ENCODE peak calls at places on chromosome 1, in six cellular contexts. H, G, S, N, Q and I are unnamed samples.

GRCh38 chr1:15965228-15965767 is 10.6 kb downstream of the ZBTB17 start:
- DNase-seq in H (peak), G (peak), S (no peak), N (no peak), Q (no peak), I (peak)

GRCh38 chr1:40300249-40300567 is 16.9 kb downstream of the COL9A2 start:
- DNase-seq in H (no peak), G (no peak), S (no peak), N (no peak), Q (no peak), I (no peak)

GRCh38 chr1:109290998-109291397 is 8.1 kb upstream of the PSRC1 start:
- DNase-seq in H (no peak), G (no peak), S (no peak), N (no peak), Q (no peak), I (no peak)

GRCh38 chr1:208329291-208329690 is 85.1 kb upstream of the PLXNA2 start:
- DNase-seq in H (no peak), G (no peak), S (no peak), N (no peak), Q (no peak), I (no peak)

GRCh38 chr1:84360303-84360702 is 38.0 kb upstream of the DNASE2B start:
- DNase-seq in H (no peak), G (no peak), S (no peak), N (no peak), Q (no peak), I (no peak)

GRCh38 chr1:235327559-235328270 is at the start of gene ARID4B:
- DNase-seq in H (no peak), G (peak), S (no peak), N (no peak), Q (peak), I (peak)

GRCh38 chr1:188249813-188250212 is 1421.1 kb downstream of the PLA2G4A start:
- DNase-seq in H (no peak), G (peak), S (no peak), N (no peak), Q (no peak), I (no peak)

GRCh38 chr1:93807301-93807930 is 71.6 kb downstream of the DNTTIP2 start:
- DNase-seq in H (peak), G (no peak), S (no peak), N (no peak), Q (no peak), I (no peak)

GRCh38 chr1:211035821-211036380 is 98.0 kb downstream of the KCNH1 start:
- DNase-seq in H (no peak), G (peak), S (no peak), N (no peak), Q (no peak), I (no peak)

GRCh38 chr1:967466-968343 is 1.4 kb downstream of the PLEKHN1 start:
- DNase-seq in H (no peak), G (no peak), S (no peak), N (no peak), Q (no peak), I (no peak)